ENCODE peak calls at places on chromosomes 16 and 17, in nine cellular contexts. W is dorsolateral prefrontal cortex, R is mammary epithelial cell, O is PC-9, N is osteoblast, H is foreskin fibroblast, K is brain microvascular endothelial cell, A is Caco-2, Y is lower lobe of right lung. L is an unnamed sample.

GRCh38 chr17:61201211-61201610 is 198.4 kb upstream of the TBX2 start:
- DNase-seq in K (peak), W (no peak), Y (no peak), N (peak), O (no peak), R (peak), H (peak), A (no peak), L (no peak)

GRCh38 chr17:79874329-79874981 is 35.2 kb upstream of the CBX4 start:
- DNase-seq in K (peak), W (no peak), H (no peak), N (peak), A (no peak), Y (no peak), R (peak), O (no peak), L (no peak)

GRCh38 chr16:48013476-48013875 is 142.3 kb downstream of the ABCC12 start:
- DNase-seq in W (no peak), A (no peak), H (no peak), Y (no peak), O (peak), R (peak), K (no peak), N (no peak), L (no peak)

GRCh38 chr17:44995602-44996001 is 27.5 kb upstream of the C1QL1 start:
- DNase-seq in W (no peak), A (no peak), K (no peak), R (no peak), N (peak), H (no peak), O (no peak), Y (no peak), L (no peak)

GRCh38 chr16:51834131-51834530 is 683.1 kb upstream of the SALL1 start:
- DNase-seq in R (no peak), A (no peak), N (no peak), W (no peak), H (peak), K (no peak), O (no peak), Y (no peak), L (no peak)

GRCh38 chr16:15879255-15879804 is 9.1 kb downstream of the CEP20 start:
- DNase-seq in W (no peak), K (peak), O (peak), R (peak), H (peak), N (peak), Y (no peak), A (no peak), L (no peak)

GRCh38 chr16:4433228-4433627 is 7.6 kb downstream of the DNAJA3 start:
- DNase-seq in R (no peak), K (no peak), N (no peak), Y (no peak), O (no peak), H (no peak), W (no peak), A (no peak), L (no peak)

GRCh38 chr16:15434425-15435215 is at the start of gene BMERB1:
- DNase-seq in R (peak), A (no peak), K (peak), W (peak), H (peak), O (no peak), Y (peak), N (peak), L (peak)

GRCh38 chr17:78238823-78239488 is 7.5 kb downstream of the TMEM235 start:
- DNase-seq in K (no peak), Y (no peak), R (no peak), W (no peak), A (peak), O (no peak), N (peak), H (no peak), L (peak)

GRCh38 chr17:27244481-27245223 is 49.3 kb upstream of the WSB1 start:
- DNase-seq in A (no peak), N (peak), W (no peak), R (peak), H (peak), K (peak), O (peak), Y (peak), L (peak)

GRCh38 chr16:71358464-71359031 is at the start of gene CALB2:
- DNase-seq in A (peak), Y (peak), H (peak), K (peak), N (peak), R (peak), O (peak), W (peak), L (peak)

GRCh38 chr16:58022601-58023371 is 2.8 kb upstream of the MMP15 start:
- DNase-seq in Y (peak), N (peak), H (peak), O (no peak), R (peak), W (peak), K (peak), A (no peak), L (peak)

GRCh38 chr17:11772031-11772430 is 173.8 kb downstream of the DNAH9 start:
- DNase-seq in O (no peak), K (no peak), Y (no peak), R (no peak), W (no peak), A (no peak), N (no peak), H (no peak), L (no peak)
- H3K4me3 ChIP-seq in O (no peak), K (no peak), Y (no peak), R (no peak), W (no peak), A (no peak), N (no peak), H (no peak), L (no peak)

DNA sequence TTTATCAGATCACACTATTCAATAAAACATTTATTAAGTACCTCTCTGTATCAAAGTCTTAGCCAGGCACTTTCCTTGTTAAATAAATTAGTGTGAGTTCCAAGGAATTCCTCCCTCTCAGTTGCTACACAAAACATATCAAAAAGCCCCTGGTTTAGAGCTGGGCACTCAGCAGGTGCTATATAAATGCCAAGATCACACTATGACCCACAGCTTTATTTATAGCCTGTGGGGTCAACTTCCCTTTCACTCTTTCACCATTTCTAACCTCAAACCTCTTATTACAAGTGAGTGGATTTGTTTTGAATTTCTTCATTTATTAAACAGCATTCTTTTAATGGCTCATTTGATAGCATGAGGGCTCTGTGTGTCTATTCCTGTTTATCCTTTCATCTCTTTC is 112.6 kb upstream of the MPHOSPH6 start:
- DNase-seq in N (no peak), H (no peak), O (no peak), A (no peak), K (no peak), W (no peak), Y (no peak), R (no peak), L (no peak)
- TF ChIP-seq CTCF in N (no peak), H (no peak), O (no peak), A (no peak), K (no peak), W (no peak), Y (no peak), R (no peak), L (no peak)

GRCh38 chr17:77145635-77146632 is 5.2 kb downstream of the SEC14L1 start:
- DNase-seq in H (peak), O (peak), N (peak), W (peak), Y (peak), R (no peak), K (peak), A (peak), L (peak)
- H3K4me3 ChIP-seq in H (no peak), O (peak), N (peak), W (peak), Y (peak), R (no peak), K (peak), A (no peak), L (peak)

GRCh38 chr16:88611220-88611821 is 27.1 kb upstream of the IL17C start:
- DNase-seq in Y (no peak), N (peak), A (no peak), H (no peak), W (no peak), K (no peak), O (no peak), R (no peak), L (no peak)
- TF ChIP-seq CTCF in Y (no peak), N (no peak), A (no peak), H (no peak), W (peak), K (no peak), O (no peak), R (no peak), L (no peak)

GRCh38 chr17:76487451-76488192 is 13.6 kb downstream of the RHBDF2 start:
- DNase-seq in K (no peak), W (no peak), Y (no peak), A (no peak), N (no peak), O (no peak), R (no peak), H (no peak), L (peak)

GRCh38 chr17:76492989-76493501 is 8.2 kb downstream of the RHBDF2 start:
- DNase-seq in O (no peak), N (peak), H (peak), R (peak), W (no peak), Y (peak), K (peak), A (no peak), L (peak)

GRCh38 chr17:76491271-76492184 is 9.7 kb downstream of the RHBDF2 start:
- DNase-seq in K (no peak), R (no peak), N (no peak), Y (peak), O (no peak), A (no peak), W (no peak), H (no peak), L (peak)

GRCh38 chr17:76492250-76492988 is 8.8 kb downstream of the RHBDF2 start:
- DNase-seq in Y (peak), R (no peak), H (no peak), N (no peak), O (no peak), W (no peak), A (no peak), K (no peak), L (peak)

DNA sequence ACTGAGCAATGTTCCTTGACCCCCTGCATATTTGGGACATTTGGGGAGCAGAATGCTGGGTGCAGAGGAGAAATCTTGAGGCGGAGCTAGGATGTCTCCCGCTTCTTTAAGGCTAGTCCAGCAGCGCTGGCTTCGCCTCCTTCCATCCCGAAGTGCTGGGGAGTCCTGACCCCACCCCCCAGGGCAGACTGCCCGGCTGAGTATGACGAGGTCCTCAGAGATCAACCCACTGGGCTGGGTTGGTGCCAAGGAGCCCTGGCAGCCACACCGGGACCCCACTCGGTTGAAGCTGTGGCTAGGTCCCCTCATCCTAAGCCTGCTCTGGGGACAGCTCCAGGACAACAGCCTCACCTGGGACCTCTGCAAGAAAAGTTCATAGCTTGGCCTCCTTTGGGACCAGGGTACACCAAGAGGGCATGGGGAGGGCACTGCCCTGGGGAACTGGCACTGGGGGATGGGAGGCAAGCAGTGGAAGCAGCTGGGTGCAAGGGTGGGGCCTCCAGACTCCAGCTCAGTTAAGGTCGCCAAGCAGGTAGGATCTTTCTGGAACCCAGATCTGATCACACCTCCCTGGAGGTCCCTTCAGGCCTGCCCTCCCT is 11.0 kb downstream of the RHBDF2 start:
- DNase-seq in Y (no peak), W (no peak), K (no peak), R (no peak), O (no peak), A (no peak), H (no peak), N (no peak), L (peak)
- H3K4me3 ChIP-seq in Y (no peak), W (no peak), K (no peak), R (no peak), O (no peak), A (no peak), H (no peak), N (no peak), L (no peak)

GRCh38 chr17:7634384-7634783 is 4.4 kb downstream of the SHBG start:
- DNase-seq in H (peak), W (peak), Y (no peak), N (peak), O (no peak), K (peak), A (peak), R (no peak), L (peak)
- TF ChIP-seq CTCF in H (peak), W (peak), Y (peak), N (peak), O (peak), K (peak), A (peak), R (peak), L (peak)

GRCh38 chr17:59342681-59343127 is 11.2 kb downstream of the YPEL2 start:
- DNase-seq in H (no peak), K (no peak), N (no peak), A (no peak), R (no peak), Y (no peak), O (no peak), W (no peak), L (no peak)
- H3K4me3 ChIP-seq in H (no peak), K (no peak), N (no peak), A (no peak), R (no peak), Y (no peak), O (no peak), W (no peak), L (no peak)

L was measured in kidney.